ENCODE peak calls at places on chromosomes 12 and 14, in nine cellular contexts. X is mucosa of descending colon, Z is cardiac fibroblast, K is AG10803, J is AG04449, T is lower leg skin, I is cardiac muscle cell, W is body of pancreas, F is fibroblast of mammary gland. D is an unnamed sample.

GRCh38 chr14:30938617-30939016 is 64.3 kb downstream of the COCH start:
- DNase-seq in X (no peak), Z (no peak), K (no peak), J (no peak), T (no peak), I (no peak), W (no peak), F (no peak), D (no peak)

GRCh38 chr12:105076098-105076497 is 8.2 kb downstream of the ALDH1L2 start:
- DNase-seq in X (no peak), Z (peak; percentile 78), K (peak; percentile 93), J (peak; percentile 52), T (no peak), I (no peak), W (no peak), F (peak; percentile 88), D (peak; percentile 83)

GRCh38 chr14:35867280-35867629 is 41.1 kb downstream of the BRMS1L start:
- DNase-seq in X (no peak), Z (peak; percentile 35), K (no peak), J (no peak), T (no peak), I (no peak), W (no peak), F (no peak), D (no peak)

GRCh38 chr14:68507544-68508081 is 285.3 kb downstream of the ZFP36L1 start:
- DNase-seq in X (no peak), Z (no peak), K (no peak), J (no peak), T (peak; percentile 74), I (no peak), W (no peak), F (no peak), D (no peak)

GRCh38 chr14:105760691-105761344 is 234.4 kb downstream of the TMEM121 start:
- DNase-seq in X (peak; percentile 29), Z (no peak), K (no peak), J (no peak), T (peak; percentile 70), I (no peak), W (no peak), F (no peak), D (no peak)

GRCh38 chr14:69612014-69612758 is 790 bp downstream of the SUSD6 start:
- DNase-seq in X (peak; percentile 69), Z (peak; percentile 28), K (peak; percentile 35), J (no peak), T (no peak), I (no peak), W (peak; percentile 34), F (peak; percentile 11), D (no peak)

GRCh38 chr12:31005944-31006361 is 67.7 kb upstream of the DDX11 start:
- DNase-seq in X (no peak), Z (peak; percentile 51), K (peak; percentile 81), J (peak; percentile 24), T (peak; percentile 75), I (no peak), W (no peak), F (peak; percentile 51), D (peak; percentile 54)

GRCh38 chr12:39461059-39461458 is 18.1 kb upstream of the KIF21A start:
- DNase-seq in X (no peak), Z (no peak), K (no peak), J (no peak), T (no peak), I (no peak), W (no peak), F (no peak), D (no peak)

GRCh38 chr12:6925543-6926279 is 2.0 kb upstream of the ATN1 start:
- DNase-seq in X (peak; percentile 76), Z (peak; percentile 78), K (peak; percentile 94), J (peak; percentile 70), T (peak; percentile 93), I (peak; percentile 52), W (peak; percentile 82), F (peak; percentile 90), D (peak; percentile 72)

DNA sequence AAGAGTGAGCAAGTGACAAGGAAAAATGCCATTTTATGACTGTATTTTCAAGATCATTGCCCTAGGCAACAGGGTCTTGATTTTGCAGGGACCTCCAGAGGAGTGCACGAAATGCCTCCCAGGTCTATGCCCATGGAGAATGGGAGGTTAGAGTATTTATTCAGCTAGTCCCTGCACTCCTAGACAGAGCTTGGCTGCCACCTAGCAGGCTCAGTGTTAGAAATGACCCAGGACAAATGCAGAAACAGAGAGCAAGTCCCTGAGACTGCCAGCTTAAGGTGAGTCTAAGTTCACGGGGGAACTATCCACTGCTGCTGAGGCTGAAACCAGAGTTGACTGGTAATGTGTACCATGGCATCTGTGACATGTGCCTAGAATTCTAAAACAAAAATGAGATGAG is 506.4 kb downstream of the MED13L start:
- DNase-seq in X (no peak), Z (no peak), K (peak; percentile 6), J (no peak), T (no peak), I (peak; percentile 56), W (no peak), F (peak; percentile 12), D (no peak)
- TF ChIP-seq CTCF in X (no peak), Z (no peak), K (no peak), J (no peak), T (no peak), I (no peak), W (no peak), F (peak; percentile 9), D (peak; percentile 40)

GRCh38 chr12:3381059-3382047 is 109.7 kb upstream of the PRMT8 start:
- DNase-seq in X (no peak), Z (no peak), K (peak; percentile 29), J (no peak), T (no peak), I (no peak), W (peak; percentile 53), F (peak; percentile 58), D (no peak)
- H3K4me3 ChIP-seq in X (no peak overlapping the region), Z (no peak overlapping the region), K (no peak overlapping the region), J (no peak overlapping the region), T (no peak overlapping the region), I (no peak overlapping the region), W (no peak overlapping the region), F (no peak overlapping the region), D (no peak overlapping the region)

GRCh38 chr12:57210461-57210860 is 6.1 kb upstream of the NXPH4 start:
- DNase-seq in X (no peak), Z (no peak), K (no peak), J (no peak), T (no peak), I (no peak), W (no peak), F (no peak), D (no peak)

GRCh38 chr12:57210926-57211700 is 5.5 kb upstream of the NXPH4 start:
- DNase-seq in X (no peak), Z (no peak), K (no peak), J (no peak), T (no peak), I (no peak), W (no peak), F (no peak), D (no peak)

GRCh38 chr12:57213068-57213715 is 3.4 kb upstream of the NXPH4 start:
- DNase-seq in X (peak; percentile 87), Z (peak; percentile 87), K (peak; percentile 86), J (no peak), T (peak; percentile 98), I (peak; percentile 82), W (peak; percentile 89), F (peak; percentile 83), D (peak; percentile 64)

GRCh38 chr12:57212701-57213067 is 3.9 kb upstream of the NXPH4 start:
- DNase-seq in X (no peak), Z (no peak), K (no peak), J (no peak), T (no peak), I (no peak), W (no peak), F (no peak), D (no peak)

GRCh38 chr12:57211791-57212700 is 4.5 kb upstream of the NXPH4 start:
- DNase-seq in X (peak; percentile 53), Z (no peak), K (no peak), J (no peak), T (no peak), I (no peak), W (no peak), F (no peak), D (no peak)
- TF ChIP-seq CTCF in X (no peak), Z (no peak), K (peak; percentile 14), J (no peak), T (no peak), I (peak; percentile 11), W (no peak), F (no peak), D (peak; percentile 18)

DNA sequence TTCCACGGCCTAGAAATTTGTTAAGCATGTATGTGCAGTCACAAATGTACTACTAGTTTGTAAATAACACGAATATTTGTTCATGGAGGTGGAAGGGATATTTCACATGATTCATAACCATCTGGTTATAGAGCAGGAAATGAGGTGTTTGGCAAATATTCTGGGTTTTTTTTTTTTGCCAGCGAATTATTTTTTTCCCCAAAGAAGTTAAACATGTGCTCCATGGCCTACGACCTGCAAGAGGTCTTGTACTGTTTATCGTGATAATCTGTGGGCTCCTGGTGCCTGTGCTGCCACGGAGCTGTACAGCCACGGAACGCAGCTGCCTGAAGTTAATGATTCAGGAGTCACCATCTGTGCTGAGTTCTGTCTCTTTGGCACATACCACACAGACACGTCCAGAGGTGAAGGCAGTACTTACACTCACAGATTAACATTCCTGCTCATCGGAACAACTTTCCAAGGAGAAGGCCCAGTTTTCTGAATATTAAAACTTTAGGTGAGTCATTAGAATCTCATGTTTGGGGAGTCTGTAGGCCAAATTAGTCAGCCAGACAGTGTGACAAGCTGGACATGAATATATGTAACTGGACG is 156.3 kb downstream of the TMX1 start:
- DNase-seq in X (no peak), Z (peak; percentile 99), K (peak; percentile 100), J (peak; percentile 95), T (no peak), I (no peak), W (peak; percentile 50), F (peak; percentile 98), D (peak; percentile 93)
- H3K4me3 ChIP-seq in X (no peak overlapping the region), Z (no peak overlapping the region), K (peak overlapping the region; percentile 31), J (no peak overlapping the region), T (no peak overlapping the region), I (no peak overlapping the region), W (no peak overlapping the region), F (no peak overlapping the region), D (no peak overlapping the region)

D was measured in AG09309.